ENCODE peak calls at places on chromosomes 3 and 15, in ten cellular contexts. W is cardiac septum; Z is ecto neural progenitor cell; P is choroid plexus epithelial cell; V is NCI-H774; O is stimulated activated CD4-positive, alpha-beta T cell treated with anti-CD3 and anti-CD28 coated beads, Interleukin-2, amount 100 ng/mL, for 24 hours; K is psoas muscle; S is stomach; I is Peyer's patch; U is skeletal muscle cell. N is an unnamed sample.

GRCh38 chr15:44296625-44297524 is 8.4 kb downstream of the GOLM2 start:
- DNase-seq in W (no peak), Z (no peak), P (peak), V (peak), O (no peak), K (no peak), S (no peak), I (no peak), U (peak), N (no peak)

GRCh38 chr3:51389423-51390183 is 1.5 kb upstream of the RBM15B start:
- DNase-seq in W (peak), Z (peak), P (peak), V (no peak), O (peak), K (peak), S (peak), I (peak), U (no peak), N (peak)

GRCh38 chr15:72271895-72272212 is 500 bp downstream of the PARP6 start:
- DNase-seq in W (no peak), Z (no peak), P (peak), V (no peak), O (peak), K (no peak), S (no peak), I (no peak), U (no peak), N (no peak)

GRCh38 chr3:108131105-108131794 is 40.4 kb upstream of the CD47 start:
- DNase-seq in W (no peak), Z (no peak), P (peak), V (no peak), O (no peak), K (no peak), S (no peak), I (no peak), U (peak), N (no peak)

GRCh38 chr15:99452728-99453643 is 112.8 kb upstream of the MEF2A start:
- DNase-seq in W (peak), Z (no peak), P (peak), V (no peak), O (no peak), K (peak), S (peak), I (peak), U (no peak), N (peak)

GRCh38 chr15:28094732-28095521 is 4.2 kb downstream of the OCA2 start:
- DNase-seq in W (peak), Z (peak), P (no peak), V (peak), O (peak), K (no peak), S (peak), I (peak), U (no peak), N (peak)

GRCh38 chr3:138608322-138609214 is at the start of gene FAIM:
- DNase-seq in W (peak), Z (peak), P (peak), V (peak), O (peak), K (peak), S (peak), I (peak), U (no peak), N (peak)

GRCh38 chr3:14152233-14152962 is 26.0 kb downstream of the XPC start:
- DNase-seq in W (peak), Z (no peak), P (peak), V (no peak), O (no peak), K (no peak), S (no peak), I (no peak), U (no peak), N (no peak)

GRCh38 chr15:62439543-62440016 is 274.5 kb upstream of the C2CD4B start:
- DNase-seq in W (no peak), Z (no peak), P (no peak), V (no peak), O (no peak), K (no peak), S (no peak), I (no peak), U (no peak), N (no peak)

GRCh38 chr15:80915462-80915861 is 74.2 kb downstream of the MESD start:
- DNase-seq in W (no peak), Z (no peak), P (no peak), V (no peak), O (no peak), K (no peak), S (no peak), I (no peak), U (no peak), N (no peak)

GRCh38 chr3:56969851-56970250 is 90.6 kb upstream of the SPATA12 start:
- DNase-seq in W (no peak), Z (no peak), P (no peak), V (no peak), O (no peak), K (no peak), S (no peak), I (no peak), U (no peak), N (no peak)

GRCh38 chr15:45583731-45584639 is 3.2 kb upstream of the BLOC1S6 start:
- DNase-seq in W (no peak), Z (no peak), P (no peak), V (no peak), O (peak), K (no peak), S (no peak), I (no peak), U (no peak), N (no peak)

GRCh38 chr3:139251529-139251928 is 92.3 kb upstream of the MRPS22 start:
- DNase-seq in W (no peak), Z (peak), P (peak), V (no peak), O (no peak), K (no peak), S (no peak), I (no peak), U (no peak), N (no peak)

GRCh38 chr15:55434989-55435825 is 26.9 kb downstream of the PIERCE2 start:
- DNase-seq in W (no peak), Z (no peak), P (peak), V (no peak), O (no peak), K (no peak), S (no peak), I (no peak), U (peak), N (no peak)

GRCh38 chr3:119297169-119297568 is 3.0 kb downstream of the ARHGAP31 start:
- DNase-seq in W (no peak), Z (no peak), P (peak), V (no peak), O (no peak), K (no peak), S (no peak), I (no peak), U (no peak), N (no peak)

GRCh38 chr3:52053307-52054304 is 2.8 kb downstream of the DUSP7 start:
- DNase-seq in W (no peak), Z (no peak), P (peak), V (no peak), O (peak), K (peak), S (no peak), I (no peak), U (no peak), N (no peak)

GRCh38 chr15:64112904-64113303 is 17.1 kb downstream of the SNX1 start:
- DNase-seq in W (no peak), Z (no peak), P (peak), V (no peak), O (no peak), K (no peak), S (no peak), I (no peak), U (no peak), N (no peak)

GRCh38 chr3:8201886-8202285 is 299.7 kb upstream of the LMCD1 start:
- DNase-seq in W (no peak), Z (no peak), P (peak), V (no peak), O (no peak), K (no peak), S (no peak), I (no peak), U (peak), N (no peak)

GRCh38 chr3:75176886-75177285 is 487.2 kb upstream of the FRG2C start:
- DNase-seq in W (no peak), Z (no peak), P (peak), V (no peak), O (no peak), K (no peak), S (no peak), I (no peak), U (no peak), N (no peak)

GRCh38 chr15:72902245-72902928 is 118.8 kb upstream of the ADPGK start:
- DNase-seq in W (no peak), Z (no peak), P (peak), V (no peak), O (no peak), K (peak), S (peak), I (no peak), U (peak), N (peak)

GRCh38 chr3:132232231-132232792 is 84.9 kb upstream of the ACP3 start:
- DNase-seq in W (no peak), Z (no peak), P (no peak), V (peak), O (no peak), K (no peak), S (no peak), I (no peak), U (no peak), N (no peak)

GRCh38 chr15:78422571-78423340 is 15.3 kb upstream of the IREB2 start:
- DNase-seq in W (no peak), Z (peak), P (peak), V (peak), O (peak), K (peak), S (peak), I (peak), U (no peak), N (peak)

GRCh38 chr15:94792166-94792565 is 560.8 kb downstream of the MCTP2 start:
- DNase-seq in W (no peak), Z (no peak), P (peak), V (no peak), O (no peak), K (no peak), S (no peak), I (no peak), U (peak), N (no peak)

GRCh38 chr15:97235285-97235985 is 725.1 kb upstream of the ARRDC4 start:
- DNase-seq in W (no peak), Z (peak), P (peak), V (no peak), O (peak), K (no peak), S (peak), I (no peak), U (no peak), N (no peak)

GRCh38 chr3:175355801-175356335 is 496.7 kb downstream of the NAALADL2 start:
- DNase-seq in W (no peak), Z (no peak), P (no peak), V (no peak), O (no peak), K (no peak), S (no peak), I (no peak), U (no peak), N (no peak)